ENCODE peak calls at places on chromosome 5, in five cellular contexts. D, F, M, L and Q are unnamed samples.

GRCh38 chr5:140042551-140043507 is at the start of gene NRG2:
- DNase-seq in D (peak; percentile 72), F (peak; percentile 30), M (peak; percentile 76), L (peak; percentile 80), Q (peak; percentile 49)

GRCh38 chr5:144583493-144584154 is 413.0 kb downstream of the KCTD16 start:
- DNase-seq in D (peak; percentile 87), F (no peak), M (no peak), L (no peak), Q (no peak)

GRCh38 chr5:1793966-1794895 is 5.4 kb downstream of the MRPL36 start:
- DNase-seq in D (no peak), F (peak; percentile 85), M (no peak), L (peak; percentile 55), Q (no peak)

GRCh38 chr5:8730194-8730593 is 815.7 kb downstream of the SEMA5A start:
- DNase-seq in D (no peak), F (peak; percentile 55), M (no peak), L (peak; percentile 24), Q (no peak)

GRCh38 chr5:54909911-54910870 is 75.2 kb downstream of the ESM1 start:
- DNase-seq in D (no peak), F (peak; percentile 70), M (no peak), L (peak; percentile 64), Q (peak; percentile 32)

GRCh38 chr5:167916706-167917105 is 374.7 kb upstream of the WWC1 start:
- DNase-seq in D (no peak), F (peak; percentile 34), M (no peak), L (no peak), Q (no peak)

GRCh38 chr5:158770506-158770905 is 329.2 kb downstream of the EBF1 start:
- DNase-seq in D (no peak), F (no peak), M (peak; percentile 30), L (no peak), Q (no peak)

GRCh38 chr5:53480474-53481353 is at the start of gene FST:
- DNase-seq in D (no peak), F (peak; percentile 47), M (peak; percentile 34), L (peak; percentile 53), Q (no peak)

GRCh38 chr5:177554474-177555111 is at the start of gene FAM193B:
- DNase-seq in D (peak; percentile 94), F (peak; percentile 89), M (peak; percentile 98), L (peak; percentile 97), Q (peak; percentile 72)

GRCh38 chr5:152246401-152246800 is 158.7 kb downstream of the NMUR2 start:
- DNase-seq in D (no peak), F (peak; percentile 12), M (peak; percentile 56), L (no peak), Q (no peak)

GRCh38 chr5:116454417-116454927 is 120.2 kb downstream of the SEMA6A start:
- DNase-seq in D (no peak), F (peak; percentile 90), M (no peak), L (peak; percentile 49), Q (no peak)

GRCh38 chr5:56366986-56367385 is 133.9 kb upstream of the ANKRD55 start:
- DNase-seq in D (no peak), F (no peak), M (no peak), L (no peak), Q (no peak)

GRCh38 chr5:139410886-139411835 is 7.3 kb upstream of the SPATA24 start:
- DNase-seq in D (no peak), F (no peak), M (no peak), L (no peak), Q (peak; percentile 18)

GRCh38 chr5:174424219-174425053 is 299.9 kb upstream of the MSX2 start:
- DNase-seq in D (peak; percentile 46), F (peak; percentile 15), M (no peak), L (no peak), Q (no peak)

GRCh38 chr5:135632806-135633205 is 54.0 kb upstream of the CXCL14 start:
- DNase-seq in D (no peak), F (no peak), M (no peak), L (no peak), Q (no peak)

GRCh38 chr5:35939639-35940038 is 1.2 kb upstream of the CAPSL start:
- DNase-seq in D (no peak), F (no peak), M (no peak), L (no peak), Q (no peak)

GRCh38 chr5:180127682-180128670 is 56.4 kb upstream of the RNF130 start:
- DNase-seq in D (no peak), F (no peak), M (no peak), L (no peak), Q (no peak)

GRCh38 chr5:31470608-31471007 is 61.3 kb downstream of the DROSHA start:
- DNase-seq in D (no peak), F (peak; percentile 77), M (no peak), L (peak; percentile 45), Q (peak; percentile 37)